ENCODE peak calls at places on chromosomes 3 and 15, in seven cellular contexts. One of them, this sample, is unnamed.

GRCh38 chr3:30688776-30689175 is 82.4 kb downstream of the TGFBR2 start:
- DNase-seq in testis: no peak
- DNase-seq in HL-60: no peak
- DNase-seq in ovary: no peak
- DNase-seq in DND-41: no peak
- DNase-seq in AG04450: peak
- DNase-seq in psoas muscle: no peak
- DNase-seq in this sample: no peak

GRCh38 chr3:60202052-60202753 is 1049.0 kb downstream of the FHIT start:
- DNase-seq in HL-60: no peak
- DNase-seq in AG04450: no peak
- DNase-seq in testis: no peak
- DNase-seq in DND-41: no peak
- DNase-seq in ovary: no peak
- DNase-seq in psoas muscle: no peak
- DNase-seq in this sample: no peak

GRCh38 chr15:89187911-89188514 is 33.4 kb downstream of the RLBP1 start:
- DNase-seq in AG04450: no peak
- DNase-seq in testis: no peak
- DNase-seq in DND-41: no peak
- DNase-seq in psoas muscle: no peak
- DNase-seq in HL-60: no peak
- DNase-seq in ovary: no peak
- DNase-seq in this sample: no peak

GRCh38 chr3:52405601-52406115 is 39.2 kb downstream of the SEMA3G start:
- DNase-seq in AG04450: no peak
- DNase-seq in HL-60: no peak
- DNase-seq in ovary: peak
- DNase-seq in DND-41: no peak
- DNase-seq in psoas muscle: peak
- DNase-seq in testis: no peak
- DNase-seq in this sample: no peak

GRCh38 chr15:90190606-90191343 is 10.4 kb upstream of the SEMA4B start:
- DNase-seq in ovary: no peak
- DNase-seq in psoas muscle: no peak
- DNase-seq in DND-41: no peak
- DNase-seq in AG04450: no peak
- DNase-seq in HL-60: no peak
- DNase-seq in testis: no peak
- DNase-seq in this sample: no peak

GRCh38 chr3:81277853-81278252 is 483.6 kb downstream of the GBE1 start:
- DNase-seq in DND-41: no peak
- DNase-seq in testis: no peak
- DNase-seq in HL-60: no peak
- DNase-seq in ovary: no peak
- DNase-seq in AG04450: no peak
- DNase-seq in psoas muscle: no peak
- DNase-seq in this sample: no peak

GRCh38 chr15:37370938-37371337 is 270.6 kb upstream of the MEIS2 start:
- DNase-seq in DND-41: no peak
- DNase-seq in AG04450: no peak
- DNase-seq in ovary: no peak
- DNase-seq in testis: no peak
- DNase-seq in psoas muscle: no peak
- DNase-seq in HL-60: no peak
- DNase-seq in this sample: no peak

GRCh38 chr3:167814441-167814951 is 79.0 kb downstream of the SERPINI1 start:
- DNase-seq in AG04450: no peak
- DNase-seq in DND-41: no peak
- DNase-seq in testis: no peak
- DNase-seq in psoas muscle: no peak
- DNase-seq in HL-60: no peak
- DNase-seq in ovary: no peak
- DNase-seq in this sample: no peak

GRCh38 chr3:45819543-45819942 is 22.4 kb downstream of the LZTFL1 start:
- DNase-seq in DND-41: no peak
- DNase-seq in ovary: no peak
- DNase-seq in HL-60: no peak
- DNase-seq in psoas muscle: no peak
- DNase-seq in testis: no peak
- DNase-seq in AG04450: peak
- DNase-seq in this sample: no peak

GRCh38 chr3:5051772-5052171 is 70.3 kb upstream of the ARL8B start:
- DNase-seq in psoas muscle: peak
- DNase-seq in testis: no peak
- DNase-seq in DND-41: no peak
- DNase-seq in HL-60: no peak
- DNase-seq in AG04450: no peak
- DNase-seq in ovary: no peak
- DNase-seq in this sample: no peak

GRCh38 chr15:59688383-59688887 is 685 bp downstream of the BNIP2 start:
- DNase-seq in DND-41: no peak
- DNase-seq in AG04450: no peak
- DNase-seq in ovary: no peak
- DNase-seq in HL-60: peak
- DNase-seq in testis: peak
- DNase-seq in psoas muscle: no peak
- DNase-seq in this sample: no peak

GRCh38 chr3:40499952-40500351 is 5.9 kb upstream of the ZNF620 start:
- DNase-seq in HL-60: no peak
- DNase-seq in ovary: no peak
- DNase-seq in AG04450: no peak
- DNase-seq in testis: no peak
- DNase-seq in DND-41: no peak
- DNase-seq in psoas muscle: no peak
- DNase-seq in this sample: no peak

GRCh38 chr3:40505599-40506462 is at the start of gene ZNF620:
- DNase-seq in psoas muscle: peak
- DNase-seq in HL-60: peak
- DNase-seq in AG04450: no peak
- DNase-seq in DND-41: peak
- DNase-seq in testis: peak
- DNase-seq in ovary: peak
- DNase-seq in this sample: peak

DNA sequence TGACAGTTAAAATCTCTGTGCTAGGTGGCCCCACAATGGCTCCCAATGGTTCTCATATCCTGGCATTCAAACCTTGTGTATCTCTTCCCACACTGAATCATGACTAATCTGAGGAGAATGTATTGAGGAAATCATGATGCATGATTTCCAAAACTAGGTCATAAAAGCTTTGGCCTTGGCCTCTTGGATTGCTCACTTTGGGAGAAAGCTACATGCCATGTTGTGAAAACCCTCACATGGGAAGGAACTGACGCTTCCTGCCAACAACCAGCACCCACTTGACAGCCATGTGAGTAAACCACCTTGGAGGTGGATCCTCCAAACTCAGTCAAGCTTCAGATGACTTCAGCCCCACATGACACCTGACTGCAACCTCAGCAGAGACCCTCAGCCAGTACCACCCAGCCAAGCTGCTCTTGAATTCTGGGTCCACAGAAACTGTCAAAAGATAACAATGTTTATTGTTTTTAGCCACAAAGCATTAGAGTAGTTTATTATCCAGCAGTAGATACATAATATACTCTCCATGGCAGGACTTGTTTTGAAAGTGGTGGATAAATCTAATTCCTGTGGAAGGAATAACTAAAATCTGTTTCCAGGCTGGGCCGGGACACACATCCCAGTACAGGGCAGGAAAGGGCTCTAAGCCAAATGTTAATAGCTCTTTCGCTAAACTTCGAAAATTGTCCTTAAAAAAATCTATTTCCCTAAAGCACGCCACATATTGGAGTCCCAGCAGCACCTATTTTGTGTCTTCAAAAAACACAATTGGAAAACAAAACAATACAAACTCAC is 1.0 kb upstream of the ZNF620 start:
- DNase-seq in DND-41: no peak
- DNase-seq in ovary: peak
- DNase-seq in testis: no peak
- DNase-seq in psoas muscle: no peak
- DNase-seq in AG04450: peak
- DNase-seq in HL-60: no peak
- DNase-seq in this sample: no peak
- H3K27ac ChIP-seq in DND-41: no peak
- H3K27ac ChIP-seq in ovary: no peak
- H3K27ac ChIP-seq in testis: no peak
- H3K27ac ChIP-seq in psoas muscle: peak
- H3K27ac ChIP-seq in AG04450: peak
- H3K27ac ChIP-seq in HL-60: no peak
- H3K27ac ChIP-seq in this sample: no peak

DNA sequence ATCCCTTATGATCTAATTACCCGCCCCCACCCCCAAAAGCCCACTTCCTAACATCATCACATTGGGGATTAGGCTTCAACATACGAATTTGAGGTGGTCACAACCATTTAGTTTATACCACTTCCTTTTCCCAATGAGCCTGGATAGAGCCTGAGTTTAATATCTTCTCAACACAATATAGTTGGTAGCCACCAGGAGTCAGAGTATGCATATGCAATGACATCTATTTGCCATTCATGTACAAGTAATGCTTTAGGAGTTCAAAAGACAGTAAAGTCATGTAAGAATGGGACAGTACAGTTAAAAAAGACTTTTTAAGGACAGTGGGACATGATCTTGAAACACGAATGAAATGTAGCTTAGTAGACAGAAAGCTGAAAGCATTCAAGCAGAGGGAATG is 172.4 kb downstream of the DCLK3 start:
- DNase-seq in HL-60: no peak
- DNase-seq in psoas muscle: no peak
- DNase-seq in AG04450: no peak
- DNase-seq in DND-41: no peak
- DNase-seq in ovary: no peak
- DNase-seq in testis: no peak
- DNase-seq in this sample: no peak
- TF ChIP-seq CTCF in HL-60: no peak
- TF ChIP-seq CTCF in psoas muscle: no peak
- TF ChIP-seq CTCF in AG04450: peak
- TF ChIP-seq CTCF in DND-41: no peak
- TF ChIP-seq CTCF in ovary: no peak
- TF ChIP-seq CTCF in testis: no peak
- TF ChIP-seq CTCF in this sample: no peak

GRCh38 chr3:123027292-123028232 is at the start of gene SEMA5B:
- DNase-seq in HL-60: no peak
- DNase-seq in psoas muscle: peak
- DNase-seq in AG04450: no peak
- DNase-seq in DND-41: peak
- DNase-seq in ovary: peak
- DNase-seq in testis: peak
- DNase-seq in this sample: peak
- H3K27ac ChIP-seq in HL-60: no peak
- H3K27ac ChIP-seq in psoas muscle: no peak
- H3K27ac ChIP-seq in AG04450: no peak
- H3K27ac ChIP-seq in DND-41: no peak
- H3K27ac ChIP-seq in ovary: peak
- H3K27ac ChIP-seq in testis: no peak
- H3K27ac ChIP-seq in this sample: peak

GRCh38 chr3:84077479-84077878 is 881.3 kb upstream of the CADM2 start:
- DNase-seq in testis: no peak
- DNase-seq in ovary: no peak
- DNase-seq in psoas muscle: no peak
- DNase-seq in HL-60: no peak
- DNase-seq in DND-41: no peak
- DNase-seq in AG04450: no peak
- DNase-seq in this sample: peak
- TF ChIP-seq CTCF in testis: no peak
- TF ChIP-seq CTCF in ovary: no peak
- TF ChIP-seq CTCF in psoas muscle: no peak
- TF ChIP-seq CTCF in HL-60: peak
- TF ChIP-seq CTCF in DND-41: peak
- TF ChIP-seq CTCF in AG04450: peak
- TF ChIP-seq CTCF in this sample: peak

DNA sequence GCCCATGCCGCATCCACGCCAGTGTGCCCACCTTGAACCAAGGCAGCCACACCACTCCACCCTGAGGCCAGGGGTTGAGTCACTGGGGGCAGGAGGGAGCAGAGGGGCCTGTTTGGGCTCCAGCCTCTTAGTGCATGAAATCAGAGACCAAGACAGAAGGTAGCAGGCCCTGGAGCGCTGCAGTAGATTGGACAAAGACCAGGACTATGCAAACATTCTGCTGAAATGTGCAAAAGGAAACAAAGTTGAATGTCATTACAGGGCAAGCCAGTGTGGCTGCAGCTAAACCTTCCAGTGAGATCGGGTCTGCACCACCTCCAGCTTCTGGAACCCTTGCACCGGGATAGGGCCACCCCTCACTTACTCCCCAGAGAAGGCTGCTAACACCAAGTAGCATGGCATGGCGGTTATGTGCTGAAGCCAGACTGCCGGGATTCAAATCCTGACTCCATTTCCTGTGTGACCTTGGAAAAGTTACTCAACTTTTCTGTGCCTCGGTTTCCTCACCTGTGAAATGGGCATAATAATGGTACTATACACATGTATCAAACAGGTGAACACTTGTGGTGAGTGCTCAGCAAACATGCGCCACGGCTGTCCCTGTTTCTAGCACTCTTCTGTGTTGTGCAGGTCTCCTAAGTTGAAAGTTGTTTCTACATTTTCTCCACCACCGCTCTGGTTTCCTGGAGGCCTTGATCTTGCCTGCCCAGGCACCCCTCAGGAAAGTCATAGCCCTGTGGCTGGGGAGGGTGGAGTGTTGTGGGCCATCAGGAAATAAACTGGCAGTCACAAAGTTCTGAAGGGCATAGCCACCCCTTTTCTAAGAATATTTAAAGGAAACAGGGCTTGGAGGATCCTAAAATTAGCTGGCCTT is 25.0 kb upstream of the GP9 start:
- DNase-seq in AG04450: no peak
- DNase-seq in testis: no peak
- DNase-seq in psoas muscle: no peak
- DNase-seq in ovary: peak
- DNase-seq in DND-41: no peak
- DNase-seq in HL-60: no peak
- DNase-seq in this sample: no peak
- H3K27ac ChIP-seq in AG04450: no peak
- H3K27ac ChIP-seq in testis: no peak
- H3K27ac ChIP-seq in psoas muscle: no peak
- H3K27ac ChIP-seq in ovary: no peak
- H3K27ac ChIP-seq in DND-41: no peak
- H3K27ac ChIP-seq in HL-60: no peak
- H3K27ac ChIP-seq in this sample: no peak

DNA sequence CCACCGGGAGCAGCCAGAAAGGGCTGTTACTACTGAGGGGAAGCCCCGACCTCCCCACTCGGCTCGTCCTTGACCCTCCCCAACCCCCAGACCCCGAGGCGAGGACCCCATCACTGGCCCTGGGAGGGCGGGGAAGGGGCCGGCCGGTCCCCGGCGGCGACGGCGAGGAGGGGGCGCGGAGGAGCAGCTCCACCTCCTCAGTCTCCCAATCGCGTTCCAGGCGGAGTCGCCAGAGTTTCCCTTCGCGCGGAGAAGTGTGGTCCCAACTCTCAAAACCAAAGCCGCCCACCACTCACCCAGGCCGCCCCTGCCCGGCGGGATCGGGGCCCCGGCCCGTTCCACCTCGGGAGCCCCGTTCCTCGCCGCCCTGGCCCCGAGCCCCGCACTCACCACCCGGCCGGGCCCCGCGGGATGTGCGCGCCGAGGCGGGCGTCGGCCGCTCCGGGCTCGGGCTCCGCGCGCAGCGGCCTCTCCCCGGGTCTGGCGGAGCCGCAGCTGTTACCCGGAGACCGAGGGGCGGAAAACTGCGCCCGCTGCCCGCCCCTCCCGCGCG is 947 bp downstream of the PLXNB1 start:
- DNase-seq in ovary: peak
- DNase-seq in DND-41: peak
- DNase-seq in AG04450: no peak
- DNase-seq in psoas muscle: peak
- DNase-seq in testis: peak
- DNase-seq in HL-60: no peak
- DNase-seq in this sample: peak
- TF ChIP-seq CTCF in ovary: no peak
- TF ChIP-seq CTCF in DND-41: no peak
- TF ChIP-seq CTCF in AG04450: no peak
- TF ChIP-seq CTCF in psoas muscle: no peak
- TF ChIP-seq CTCF in testis: no peak
- TF ChIP-seq CTCF in HL-60: no peak
- TF ChIP-seq CTCF in this sample: no peak

This sample was measured in WERI-Rb-1.